ENCODE peak calls at places on chromosomes 2 and 18, in ten cellular contexts. S is heart left ventricle, Q is adrenal gland, H is right cardiac atrium, Z is IMR-90, B is neural progenitor cell, P is brain microvascular endothelial cell, C is MG63, W is RWPE2, Y is fibroblast of mammary gland. E is an unnamed sample.

GRCh38 chr2:218186355-218186766 is 19.6 kb upstream of the CXCR1 start:
- DNase-seq in S (peak; percentile 60), Q (peak; percentile 86), H (peak; percentile 64), Z (peak; percentile 72), B (peak; percentile 72), P (peak; percentile 59), C (peak; percentile 47), W (no peak), Y (peak; percentile 77), E (peak; percentile 75)

GRCh38 chr2:106163948-106164580 is 30.0 kb downstream of the UXS1 start:
- DNase-seq in S (no peak), Q (no peak), H (no peak), Z (peak; percentile 75), B (no peak), P (peak; percentile 52), C (no peak), W (no peak), Y (peak; percentile 22), E (no peak)

GRCh38 chr2:119694994-119695521 is 16.1 kb downstream of the TMEM177 start:
- DNase-seq in S (no peak), Q (no peak), H (no peak), Z (peak; percentile 54), B (no peak), P (peak; percentile 49), C (peak; percentile 31), W (no peak), Y (peak; percentile 16), E (peak; percentile 84)

GRCh38 chr2:127891806-127892205 is 6.0 kb upstream of the AMMECR1L start:
- DNase-seq in S (no peak), Q (no peak), H (no peak), Z (no peak), B (no peak), P (no peak), C (no peak), W (no peak), Y (peak; percentile 9), E (no peak)

GRCh38 chr2:120587997-120588336 is 147.7 kb upstream of the GLI2 start:
- DNase-seq in S (no peak), Q (no peak), H (peak; percentile 3), Z (no peak), B (no peak), P (no peak), C (no peak), W (no peak), Y (no peak), E (no peak)

GRCh38 chr18:22739243-22739642 is 193.9 kb upstream of the RBBP8 start:
- DNase-seq in S (no peak), Q (no peak), H (no peak), Z (no peak), B (no peak), P (no peak), C (no peak), W (no peak), Y (no peak), E (no peak)

GRCh38 chr2:182542501-182543258 is 115.8 kb upstream of the PDE1A start:
- DNase-seq in S (no peak), Q (no peak), H (no peak), Z (peak; percentile 65), B (no peak), P (peak; percentile 11), C (no peak), W (no peak), Y (peak; percentile 55), E (peak; percentile 58)

GRCh38 chr2:232245111-232245510 is 133.4 kb upstream of the ALPP start:
- DNase-seq in S (no peak), Q (peak; percentile 15), H (no peak), Z (no peak), B (no peak), P (no peak), C (no peak), W (no peak), Y (no peak), E (no peak)

GRCh38 chr2:233542507-233542906 is 24.1 kb downstream of the USP40 start:
- DNase-seq in S (no peak), Q (peak; percentile 81), H (no peak), Z (peak; percentile 87), B (no peak), P (peak; percentile 20), C (peak; percentile 10), W (no peak), Y (peak; percentile 91), E (no peak)

GRCh38 chr2:221999702-222000101 is 299.1 kb downstream of the PAX3 start:
- DNase-seq in S (no peak), Q (no peak), H (no peak), Z (peak; percentile 91), B (no peak), P (peak; percentile 77), C (peak; percentile 46), W (no peak), Y (peak; percentile 93), E (no peak)

GRCh38 chr2:196341318-196341841 is 170.0 kb upstream of the STK17B start:
- DNase-seq in S (no peak), Q (no peak), H (no peak), Z (no peak), B (no peak), P (no peak), C (no peak), W (no peak), Y (no peak), E (no peak)

GRCh38 chr2:46239847-46240181 is 57.4 kb upstream of the EPAS1 start:
- DNase-seq in S (no peak), Q (no peak), H (no peak), Z (no peak), B (no peak), P (no peak), C (no peak), W (no peak), Y (no peak), E (no peak)

GRCh38 chr18:23703057-23703986 is 14.1 kb downstream of the LAMA3 start:
- DNase-seq in S (no peak), Q (peak; percentile 68), H (no peak), Z (peak; percentile 79), B (peak; percentile 49), P (peak; percentile 81), C (no peak), W (no peak), Y (peak; percentile 82), E (no peak)

GRCh38 chr18:55856191-55856590 is 268.2 kb upstream of the TCF4 start:
- DNase-seq in S (no peak), Q (no peak), H (no peak), Z (peak; percentile 90), B (no peak), P (peak; percentile 72), C (peak; percentile 56), W (peak; percentile 69), Y (peak; percentile 61), E (peak; percentile 45)

GRCh38 chr2:63665091-63665490 is 76.3 kb downstream of the MDH1 start:
- DNase-seq in S (no peak), Q (no peak), H (no peak), Z (no peak), B (no peak), P (no peak), C (no peak), W (no peak), Y (peak; percentile 35), E (no peak)

GRCh38 chr2:9145752-9146430 is 60.7 kb upstream of the ASAP2 start:
- DNase-seq in S (no peak), Q (no peak), H (no peak), Z (no peak), B (peak; percentile 22), P (no peak), C (no peak), W (no peak), Y (no peak), E (no peak)

GRCh38 chr2:126317797-126318431 is 338.0 kb upstream of the GYPC start:
- DNase-seq in S (no peak), Q (no peak), H (no peak), Z (no peak), B (no peak), P (peak; percentile 18), C (no peak), W (no peak), Y (peak; percentile 0), E (no peak)

GRCh38 chr2:162475661-162476060 is 131.7 kb downstream of the GCA start:
- DNase-seq in S (no peak), Q (no peak), H (no peak), Z (no peak), B (peak; percentile 65), P (peak; percentile 18), C (peak; percentile 78), W (no peak), Y (peak; percentile 6), E (peak; percentile 51)

GRCh38 chr18:71799016-71799673 is 745.0 kb downstream of the CBLN2 start:
- DNase-seq in S (no peak), Q (no peak), H (no peak), Z (peak; percentile 77), B (no peak), P (no peak), C (peak; percentile 38), W (no peak), Y (peak; percentile 79), E (no peak)

GRCh38 chr2:198173242-198173641 is 368.8 kb downstream of the PLCL1 start:
- DNase-seq in S (no peak), Q (no peak), H (no peak), Z (no peak), B (no peak), P (no peak), C (no peak), W (no peak), Y (peak; percentile 10), E (no peak)

GRCh38 chr2:167749016-167749415 is 498.4 kb downstream of the STK39 start:
- DNase-seq in S (no peak), Q (no peak), H (no peak), Z (no peak), B (no peak), P (no peak), C (no peak), W (no peak), Y (peak; percentile 47), E (no peak)

GRCh38 chr2:176156959-176157498 is at the start of gene HOXD3:
- DNase-seq in S (no peak), Q (no peak), H (no peak), Z (no peak), B (no peak), P (no peak), C (no peak), W (no peak), Y (no peak), E (no peak)
- H3K4me3 ChIP-seq in S (no peak within 1 kb of the TSS), Q (no peak within 1 kb of the TSS), H (peak within 1 kb of the TSS; percentile 1), Z (no peak within 1 kb of the TSS), B (no peak within 1 kb of the TSS), P (peak within 1 kb of the TSS; percentile 12), C (no peak within 1 kb of the TSS), W (peak within 1 kb of the TSS; percentile 13), Y (no peak within 1 kb of the TSS), E (no peak within 1 kb of the TSS)

GRCh38 chr2:42360890-42361727 is at the start of gene COX7A2L:
- DNase-seq in S (peak; percentile 98), Q (peak; percentile 99), H (peak; percentile 98), Z (peak; percentile 97), B (peak; percentile 97), P (peak; percentile 95), C (peak; percentile 94), W (peak; percentile 96), Y (peak; percentile 97), E (peak; percentile 99)
- H3K4me3 ChIP-seq in S (peak within 1 kb of the TSS; percentile 99), Q (peak within 1 kb of the TSS; percentile 97), H (peak within 1 kb of the TSS; percentile 79), Z (peak within 1 kb of the TSS; percentile 86), B (peak within 1 kb of the TSS; percentile 81), P (peak within 1 kb of the TSS; percentile 100), C (peak within 1 kb of the TSS; percentile 98), W (peak within 1 kb of the TSS; percentile 75), Y (peak within 1 kb of the TSS; percentile 98), E (peak within 1 kb of the TSS; percentile 87)

GRCh38 chr2:104678181-104678580 is 175.7 kb upstream of the POU3F3 start:
- DNase-seq in S (no peak), Q (no peak), H (no peak), Z (no peak), B (no peak), P (no peak), C (no peak), W (no peak), Y (no peak), E (no peak)
- H3K4me3 ChIP-seq in S (no peak overlapping the region), Q (no peak overlapping the region), H (no peak overlapping the region), Z (no peak overlapping the region), B (no peak overlapping the region), P (no peak overlapping the region), C (no peak overlapping the region), W (no peak overlapping the region), Y (no peak overlapping the region), E (no peak overlapping the region)

GRCh38 chr2:239022437-239023260 is 174.8 kb downstream of the TWIST2 start:
- DNase-seq in S (peak; percentile 6), Q (peak; percentile 70), H (peak; percentile 12), Z (no peak), B (no peak), P (no peak), C (no peak), W (peak; percentile 34), Y (peak; percentile 7), E (no peak)
- H3K4me3 ChIP-seq in S (no peak overlapping the region), Q (no peak overlapping the region), H (no peak overlapping the region), Z (no peak overlapping the region), B (no peak overlapping the region), P (no peak overlapping the region), C (no peak overlapping the region), W (no peak overlapping the region), Y (no peak overlapping the region), E (no peak overlapping the region)